ENCODE peak calls at places on chromosomes 5 and 9, in ten cellular contexts. B is fibroblast of pulmonary artery, F is BJ, Y is Peyer's patch, C is PC-3, N is IMR-90, X is tibial artery, W is ovary, O is kidney epithelial cell, J is DND-41. E is an unnamed sample.

GRCh38 chr9:131449276-131449675 is 53.4 kb upstream of the POMT1 start:
- DNase-seq in J (no peak), Y (no peak), X (no peak), C (no peak), O (no peak), F (no peak), B (no peak), W (no peak), N (no peak), E (no peak)

GRCh38 chr5:36222620-36223019 is 19.1 kb downstream of the NADK2 start:
- DNase-seq in N (peak), B (no peak), F (no peak), C (no peak), J (no peak), Y (no peak), X (no peak), O (no peak), W (no peak), E (no peak)

GRCh38 chr5:111997308-111998159 is 240.5 kb upstream of the NREP start:
- DNase-seq in B (peak), Y (no peak), X (no peak), C (peak), J (no peak), F (peak), O (peak), W (no peak), N (peak), E (peak)

GRCh38 chr5:91058155-91058554 is 325.0 kb downstream of the ARRDC3 start:
- DNase-seq in B (no peak), J (no peak), F (no peak), Y (no peak), N (no peak), C (no peak), X (no peak), W (no peak), O (no peak), E (no peak)

GRCh38 chr5:179154346-179154990 is 94.3 kb downstream of the ZNF354C start:
- DNase-seq in J (no peak), Y (no peak), C (no peak), F (no peak), O (no peak), W (no peak), B (no peak), N (no peak), X (peak), E (no peak)

GRCh38 chr9:12463641-12464040 is 229.5 kb upstream of the TYRP1 start:
- DNase-seq in X (no peak), F (no peak), Y (no peak), W (no peak), B (no peak), J (no peak), N (no peak), C (no peak), O (no peak), E (no peak)

GRCh38 chr5:141411575-141411974 is 1.2 kb upstream of the PCDHGA10 start:
- DNase-seq in O (no peak), C (no peak), W (no peak), B (no peak), Y (no peak), F (no peak), N (no peak), J (no peak), X (no peak), E (no peak)

GRCh38 chr9:131421691-131422090 is 27.8 kb downstream of the PRRC2B start:
- DNase-seq in X (no peak), O (no peak), N (no peak), B (no peak), J (no peak), Y (no peak), F (no peak), C (no peak), W (no peak), E (no peak)

GRCh38 chr9:19371942-19372341 is 8.1 kb downstream of the RPS6 start:
- DNase-seq in W (no peak), O (no peak), N (no peak), B (no peak), Y (no peak), C (peak), X (no peak), F (no peak), J (no peak), E (no peak)

GRCh38 chr9:114450833-114451706 is 54.2 kb downstream of the WHRN start:
- DNase-seq in B (no peak), Y (peak), J (no peak), F (no peak), O (no peak), X (no peak), C (no peak), W (no peak), N (no peak), E (no peak)
- TF ChIP-seq CTCF in B (no peak), Y (no peak), J (no peak), F (no peak), O (no peak), X (no peak), C (no peak), W (no peak), N (no peak), E (no peak)

DNA sequence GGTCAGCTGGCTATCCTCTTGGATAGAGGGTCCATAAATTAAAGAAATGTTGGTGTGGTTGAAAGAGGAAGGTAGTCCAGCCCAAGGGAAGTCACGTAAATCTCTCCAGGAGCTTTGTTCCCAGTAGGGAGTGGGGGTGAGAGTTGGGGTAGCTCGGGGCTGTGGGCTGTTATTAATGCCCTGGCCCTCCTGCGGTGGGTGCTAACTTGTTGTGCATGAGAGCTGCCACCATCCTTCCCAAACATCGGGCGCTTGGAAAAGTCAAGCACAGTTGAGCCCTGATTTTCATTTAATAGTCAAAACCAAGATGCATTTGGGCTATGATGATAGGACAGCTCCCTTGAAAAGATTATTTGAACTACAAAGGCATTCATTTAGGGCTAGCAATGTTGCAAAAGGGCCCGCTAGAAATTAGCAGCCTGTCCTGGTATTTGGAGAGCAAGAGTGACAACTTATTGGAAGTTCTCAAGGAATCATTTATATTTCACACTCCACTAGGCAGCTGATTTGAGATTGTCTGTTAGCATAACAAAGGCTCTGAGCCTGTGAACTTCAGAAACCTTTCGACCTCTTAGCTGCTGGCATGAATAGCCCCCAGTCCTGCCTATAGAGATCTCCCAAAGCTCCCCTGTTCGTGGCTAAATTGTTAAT is 128.1 kb upstream of the TMEM161B start:
- DNase-seq in J (no peak), O (no peak), C (no peak), F (no peak), X (no peak), B (no peak), N (no peak), Y (no peak), W (no peak), E (no peak)
- H3K4me3 ChIP-seq in J (no peak), O (no peak), C (no peak), F (no peak), X (peak), B (no peak), N (no peak), Y (no peak), W (no peak), E (no peak)

GRCh38 chr5:142915840-142916424 is 145.8 kb downstream of the ARHGAP26 start:
- DNase-seq in B (peak), C (peak), Y (peak), W (no peak), O (no peak), J (peak), X (no peak), F (no peak), N (peak), E (peak)
- TF ChIP-seq CTCF in B (peak), C (peak), Y (peak), W (no peak), O (peak), J (peak), X (no peak), F (peak), N (peak), E (peak)

GRCh38 chr9:113577525-113578261 is 114.2 kb downstream of the RGS3 start:
- DNase-seq in N (peak), X (peak), O (no peak), C (peak), F (no peak), Y (no peak), J (no peak), B (peak), W (no peak), E (no peak)
- H3K4me3 ChIP-seq in N (no peak), X (no peak), O (no peak), C (no peak), F (no peak), Y (no peak), J (no peak), B (no peak), W (no peak), E (no peak)

GRCh38 chr5:124297826-124298225 is 448.6 kb downstream of the ZNF608 start:
- DNase-seq in W (no peak), X (no peak), C (no peak), F (no peak), N (no peak), B (no peak), Y (no peak), O (no peak), J (no peak), E (no peak)
- TF ChIP-seq CTCF in W (no peak), X (no peak), C (no peak), F (no peak), N (no peak), B (no peak), Y (no peak), O (no peak), J (no peak), E (no peak)

GRCh38 chr5:3709724-3710348 is 114.2 kb downstream of the IRX1 start:
- DNase-seq in O (no peak), X (no peak), J (no peak), F (no peak), C (no peak), N (no peak), W (no peak), Y (no peak), B (no peak), E (no peak)

GRCh38 chr5:3715048-3715447 is 119.4 kb downstream of the IRX1 start:
- DNase-seq in N (no peak), F (no peak), C (no peak), O (no peak), J (no peak), Y (no peak), B (no peak), X (no peak), W (no peak), E (no peak)

DNA sequence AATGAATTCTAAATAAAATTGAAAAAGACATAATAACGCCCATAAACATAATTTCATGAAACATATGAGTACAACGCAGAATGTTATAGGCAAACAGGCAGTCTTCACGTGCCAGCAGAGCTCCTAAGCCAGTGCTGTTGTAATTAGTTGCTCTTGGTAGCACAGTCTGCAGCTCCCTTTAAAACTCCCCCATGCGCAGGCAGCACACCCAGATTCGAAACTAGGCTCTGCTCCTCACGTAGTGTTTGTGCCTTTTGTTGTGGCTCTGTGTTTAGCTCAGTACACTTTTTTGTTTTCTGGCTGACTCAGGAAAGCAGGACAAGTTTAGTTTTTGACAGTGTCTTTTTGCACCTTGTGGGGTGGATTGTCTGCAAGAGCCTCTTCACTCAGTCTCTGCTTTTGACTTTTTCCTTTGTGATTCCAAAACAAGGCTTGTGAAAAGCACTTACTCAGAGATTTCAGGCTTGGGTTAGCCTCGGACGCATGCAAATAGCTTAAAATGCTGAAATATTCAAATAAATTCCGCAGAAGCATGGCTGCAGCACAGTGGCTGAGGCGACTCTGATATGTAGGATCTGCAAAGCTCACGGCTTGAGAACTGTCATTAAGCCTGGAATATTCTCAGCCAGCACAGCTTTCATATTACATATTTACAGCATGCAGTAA is 113.6 kb downstream of the IRX1 start:
- DNase-seq in B (no peak), J (no peak), X (no peak), N (no peak), O (no peak), C (no peak), W (no peak), Y (no peak), F (no peak), E (no peak)
- H3K4me3 ChIP-seq in B (no peak), J (no peak), X (no peak), N (no peak), O (no peak), C (no peak), W (no peak), Y (no peak), F (no peak), E (no peak)

DNA sequence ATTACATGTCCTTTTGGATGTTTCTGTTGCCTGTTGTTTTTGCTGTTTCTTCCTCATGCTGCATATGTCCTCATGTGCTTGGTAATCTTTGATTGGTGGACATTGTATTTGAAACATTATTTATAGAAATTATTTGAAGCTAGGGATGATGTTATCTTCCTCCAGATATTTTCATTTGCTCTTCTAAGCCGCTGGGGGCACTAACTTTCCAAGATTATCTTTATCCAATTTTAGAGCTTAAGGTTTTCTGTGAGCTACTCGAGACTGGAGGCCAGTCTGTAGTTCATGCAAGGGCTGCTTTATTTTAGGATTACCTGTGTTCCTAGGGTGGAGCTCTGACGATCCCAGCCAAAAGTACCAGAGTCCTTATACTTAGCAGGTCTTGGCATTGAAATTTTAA is 40.9 kb downstream of the STX17 start:
- DNase-seq in C (no peak), N (no peak), Y (no peak), X (no peak), B (peak), J (no peak), O (no peak), F (no peak), W (no peak), E (no peak)
- TF ChIP-seq CTCF in C (no peak), N (no peak), Y (no peak), X (no peak), B (peak), J (no peak), O (peak), F (peak), W (no peak), E (peak)

GRCh38 chr9:20996809-20997208 is 34.6 kb downstream of the HACD4 start:
- DNase-seq in F (no peak), W (no peak), Y (peak), N (no peak), C (no peak), X (no peak), J (no peak), O (no peak), B (no peak), E (no peak)
- H3K4me3 ChIP-seq in F (no peak), W (no peak), Y (no peak), N (no peak), C (no peak), X (no peak), J (no peak), O (no peak), B (no peak), E (no peak)

DNA sequence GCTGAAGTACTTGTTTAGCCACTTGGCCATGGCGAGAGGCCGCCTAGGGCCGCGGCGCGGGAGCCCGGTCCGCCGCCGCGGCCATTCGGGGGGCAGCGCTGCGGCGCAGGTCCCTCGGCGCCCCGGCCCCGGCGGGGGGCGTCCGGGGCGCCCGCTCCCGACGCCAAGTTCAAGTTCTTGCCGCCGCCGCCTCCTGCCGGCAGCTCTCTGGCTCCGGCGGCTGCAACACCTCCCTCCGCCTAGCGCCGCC is 486 bp downstream of the SHB start:
- DNase-seq in O (no peak), C (peak), F (no peak), N (peak), J (peak), B (peak), X (no peak), W (no peak), Y (peak), E (peak)
- TF ChIP-seq CTCF in O (peak), C (no peak), F (peak), N (peak), J (peak), B (peak), X (no peak), W (no peak), Y (peak), E (peak)